ENCODE peak calls at places on chromosomes 6 and 20, in five cellular contexts. C is GM23338; U is stimulated activated CD4-positive, alpha-beta T cell treated with anti-CD3 and anti-CD28 coated beads, Interleukin-4, amount 100 ng/mL, for 48 hours; Q is AG04450; E is dorsolateral prefrontal cortex. T is an unnamed sample.

GRCh38 chr6:1641391-1641790 is 31.7 kb downstream of the FOXC1 start:
- DNase-seq in C (no peak), U (no peak), Q (no peak), E (no peak), T (peak; percentile 88)

GRCh38 chr6:35663447-35664235 is 25.1 kb downstream of the FKBP5 start:
- DNase-seq in C (peak; percentile 57), U (no peak), Q (peak; percentile 41), E (no peak), T (no peak)

GRCh38 chr6:137866200-137866913 is 702 bp upstream of the TNFAIP3 start:
- DNase-seq in C (peak; percentile 74), U (no peak), Q (no peak), E (no peak), T (peak; percentile 79)

GRCh38 chr20:64216036-64216435 is 39.5 kb upstream of the PCMTD2 start:
- DNase-seq in C (no peak), U (no peak), Q (no peak), E (no peak), T (no peak)

GRCh38 chr6:15436451-15436850 is 190.6 kb downstream of the JARID2 start:
- DNase-seq in C (no peak), U (no peak), Q (no peak), E (no peak), T (no peak)

GRCh38 chr6:106751501-106752252 is 122.3 kb downstream of the QRSL1 start:
- DNase-seq in C (no peak), U (no peak), Q (no peak), E (no peak), T (peak; percentile 63)

GRCh38 chr6:107267634-107268033 is 152.3 kb upstream of the BEND3 start:
- DNase-seq in C (no peak), U (no peak), Q (no peak), E (no peak), T (no peak)

GRCh38 chr6:46263709-46264091 is 92.9 kb upstream of the ENPP5 start:
- DNase-seq in C (no peak), U (no peak), Q (no peak), E (no peak), T (no peak)

GRCh38 chr6:113833537-113833936 is 23.6 kb upstream of the MARCKS start:
- DNase-seq in C (no peak), U (no peak), Q (no peak), E (no peak), T (no peak)

GRCh38 chr6:159529820-159530405 is 163.1 kb downstream of the SOD2 start:
- DNase-seq in C (no peak), U (no peak), Q (no peak), E (no peak), T (no peak)

GRCh38 chr6:89260310-89260709 is 43.2 kb upstream of the GABRR1 start:
- DNase-seq in C (no peak), U (no peak), Q (no peak), E (no peak), T (no peak)

GRCh38 chr6:107292570-107293285 is 166.6 kb downstream of the PDSS2 start:
- DNase-seq in C (no peak), U (no peak), Q (no peak), E (no peak), T (peak; percentile 38)

GRCh38 chr20:23133560-23133998 is 47.5 kb upstream of the CD93 start:
- DNase-seq in C (no peak), U (no peak), Q (no peak), E (no peak), T (peak; percentile 8)

GRCh38 chr6:116444991-116445566 is 16.1 kb upstream of the CALHM6 start:
- DNase-seq in C (no peak), U (no peak), Q (no peak), E (no peak), T (no peak)

GRCh38 chr6:166026586-166027126 is 141.0 kb downstream of the TBXT start:
- DNase-seq in C (no peak), U (no peak), Q (no peak), E (no peak), T (no peak)

GRCh38 chr6:2695464-2696095 is 55.1 kb downstream of the MYLK4 start:
- DNase-seq in C (peak; percentile 53), U (no peak), Q (peak; percentile 7), E (no peak), T (no peak)

GRCh38 chr6:149846321-149846720 is 17.8 kb downstream of the LRP11 start:
- DNase-seq in C (no peak), U (no peak), Q (peak; percentile 80), E (no peak), T (no peak)

GRCh38 chr20:36214684-36215256 is 21.5 kb upstream of the AAR2 start:
- DNase-seq in C (peak; percentile 80), U (no peak), Q (peak; percentile 4), E (no peak), T (peak; percentile 27)

GRCh38 chr6:56730663-56731529 is 88.2 kb upstream of the DST start:
- DNase-seq in C (no peak), U (no peak), Q (no peak), E (no peak), T (no peak)

GRCh38 chr6:136123464-136123863 is 126.6 kb downstream of the MTFR2 start:
- DNase-seq in C (no peak), U (no peak), Q (peak; percentile 11), E (no peak), T (no peak)

GRCh38 chr20:46004813-46005505 is 3.7 kb upstream of the MMP9 start:
- DNase-seq in C (peak; percentile 89), U (no peak), Q (no peak), E (no peak), T (peak; percentile 83)

GRCh38 chr6:43707767-43708166 is 20.2 kb upstream of the MRPS18A start:
- DNase-seq in C (no peak), U (no peak), Q (no peak), E (no peak), T (no peak)

GRCh38 chr6:155325700-155326516 is 11.6 kb upstream of the TFB1M start:
- DNase-seq in C (peak; percentile 29), U (no peak), Q (no peak), E (no peak), T (peak; percentile 94)

GRCh38 chr20:15594296-15594695 is 979.0 kb downstream of the KIF16B start:
- DNase-seq in C (no peak), U (no peak), Q (no peak), E (no peak), T (no peak)

GRCh38 chr6:158460602-158461092 is 99.2 kb upstream of the TMEM181 start:
- DNase-seq in C (no peak), U (no peak), Q (no peak), E (no peak), T (no peak)

GRCh38 chr20:46283426-46283825 is 24.9 kb downstream of the CDH22 start:
- DNase-seq in C (no peak), U (no peak), Q (no peak), E (no peak), T (no peak)

GRCh38 chr6:158251565-158251964 is 60.7 kb upstream of the TULP4 start:
- DNase-seq in C (no peak), U (no peak), Q (no peak), E (no peak), T (no peak)

GRCh38 chr6:21593927-21594421 is 423 bp downstream of the SOX4 start:
- DNase-seq in C (no peak), U (no peak), Q (no peak), E (no peak), T (no peak)

GRCh38 chr6:74277749-74278148 is 581.7 kb downstream of the CD109 start:
- DNase-seq in C (no peak), U (no peak), Q (no peak), E (no peak), T (no peak)

GRCh38 chr20:16314320-16314719 is 258.9 kb downstream of the KIF16B start:
- DNase-seq in C (no peak), U (no peak), Q (no peak), E (no peak), T (no peak)

GRCh38 chr6:161487694-161488093 is 213.8 kb upstream of the AGPAT4 start:
- DNase-seq in C (no peak), U (no peak), Q (no peak), E (no peak), T (no peak)

GRCh38 chr6:31272856-31273626 is 1.1 kb upstream of the HLA-C start:
- DNase-seq in C (peak; percentile 8), U (no peak), Q (no peak), E (no peak), T (no peak)

GRCh38 chr6:49923826-49924225 is 40.1 kb downstream of the DEFB114 start:
- DNase-seq in C (peak; percentile 77), U (no peak), Q (no peak), E (no peak), T (peak; percentile 55)

GRCh38 chr20:9179193-9179802 is 110.4 kb downstream of the PLCB4 start:
- DNase-seq in C (peak; percentile 42), U (no peak), Q (no peak), E (no peak), T (no peak)